ENCODE peak calls at places on chromosomes 11 and 22, in four cellular contexts. G is H9, E is IMR-90, W is neuronal stem cell. O is an unnamed sample.

GRCh38 chr11:62542111-62542745 is 4.4 kb downstream of the AHNAK start:
- DNase-seq in G (no peak), E (peak), W (no peak), O (no peak)

GRCh38 chr11:57116654-57117053 is 65.1 kb upstream of the LRRC55 start:
- DNase-seq in G (peak), E (peak), W (no peak), O (peak)

GRCh38 chr11:111923951-111924350 is 5.2 kb downstream of the C11orf52 start:
- DNase-seq in G (no peak), E (no peak), W (no peak), O (peak)

GRCh38 chr11:80627364-80627763 is 1186.5 kb upstream of the TENM4 start:
- DNase-seq in G (no peak), E (no peak), W (no peak), O (no peak)

GRCh38 chr22:45852826-45853225 is 124.1 kb downstream of the WNT7B start:
- DNase-seq in G (no peak), E (no peak), W (no peak), O (no peak)

GRCh38 chr11:22785251-22785650 is 44.4 kb downstream of the SVIP start:
- DNase-seq in G (no peak), E (peak), W (no peak), O (no peak)

GRCh38 chr22:40178417-40179409 is 988 bp downstream of the TNRC6B start:
- DNase-seq in G (peak), E (peak), W (peak), O (peak)

GRCh38 chr11:3043315-3043871 is 13.8 kb downstream of the CARS1 start:
- DNase-seq in G (no peak), E (no peak), W (no peak), O (no peak)

GRCh38 chr11:128890543-128891409 is at the start of gene KCNJ5:
- DNase-seq in G (peak), E (no peak), W (no peak), O (no peak)

GRCh38 chr22:47629273-47629711 is 866.8 kb downstream of the TBC1D22A start:
- DNase-seq in G (no peak), E (no peak), W (no peak), O (no peak)

GRCh38 chr11:47905358-47906059 is 57.4 kb upstream of the NUP160 start:
- DNase-seq in G (no peak), E (peak), W (no peak), O (peak)

GRCh38 chr22:50064453-50064852 is 6.4 kb upstream of the TTLL8 start:
- DNase-seq in G (no peak), E (no peak), W (no peak), O (no peak)

GRCh38 chr11:10021563-10021962 is 272.5 kb downstream of the SBF2 start:
- DNase-seq in G (no peak), E (no peak), W (no peak), O (no peak)

GRCh38 chr11:58485961-58486360 is 21.9 kb downstream of the OR5B21 start:
- DNase-seq in G (no peak), E (no peak), W (no peak), O (peak)

GRCh38 chr22:41367680-41368542 is 13.8 kb upstream of the TEF start:
- DNase-seq in G (peak), E (peak), W (no peak), O (peak)

GRCh38 chr11:20156876-20157613 is 3.2 kb downstream of the DBX1 start:
- DNase-seq in G (no peak), E (no peak), W (peak), O (no peak)

GRCh38 chr11:110337570-110338193 is 41.3 kb upstream of the RDX start:
- DNase-seq in G (peak), E (peak), W (no peak), O (peak)

GRCh38 chr11:83410605-83411565 is 124.7 kb upstream of the CCDC90B start:
- DNase-seq in G (no peak), E (no peak), W (no peak), O (no peak)

GRCh38 chr11:14380125-14380936 is 21.3 kb upstream of the RRAS2 start:
- DNase-seq in G (no peak), E (no peak), W (no peak), O (no peak)

GRCh38 chr11:124108158-124108557 is 7.1 kb upstream of the VWA5A start:
- DNase-seq in G (peak), E (peak), W (no peak), O (peak)

GRCh38 chr22:42801537-42802165 is 55.4 kb downstream of the ARFGAP3 start:
- DNase-seq in G (peak), E (no peak), W (no peak), O (no peak)

GRCh38 chr11:35662061-35662648 is 420 bp upstream of the TRIM44 start:
- DNase-seq in G (no peak), E (no peak), W (no peak), O (no peak)

GRCh38 chr22:36734171-36735058 is 30.9 kb upstream of the CACNG2 start:
- DNase-seq in G (peak), E (peak), W (no peak), O (no peak)

GRCh38 chr11:110907629-110908028 is 195.4 kb upstream of the ARHGAP20 start:
- DNase-seq in G (no peak), E (peak), W (no peak), O (no peak)

GRCh38 chr11:3120071-3120792 is 44.9 kb downstream of the OSBPL5 start:
- DNase-seq in G (no peak), E (no peak), W (no peak), O (no peak)

GRCh38 chr11:23948831-23949230 is 548.0 kb upstream of the LUZP2 start:
- DNase-seq in G (no peak), E (peak), W (no peak), O (no peak)

GRCh38 chr11:61883327-61883726 is 8.0 kb downstream of the FADS3 start:
- DNase-seq in G (no peak), E (no peak), W (no peak), O (no peak)

GRCh38 chr11:63641727-63642126 is 27.5 kb upstream of the PLAAT3 start:
- DNase-seq in G (no peak), E (peak), W (no peak), O (no peak)

GRCh38 chr11:119362741-119363080 is 16.2 kb upstream of the MFRP start:
- DNase-seq in G (no peak), E (no peak), W (no peak), O (no peak)

GRCh38 chr22:32206774-32207758 is 2.2 kb upstream of the RFPL2 start:
- DNase-seq in G (peak), E (no peak), W (no peak), O (peak)

GRCh38 chr11:11895672-11896071 is 53.9 kb downstream of the USP47 start:
- DNase-seq in G (no peak), E (peak), W (no peak), O (no peak)

GRCh38 chr11:3644817-3645235 is at the start of gene ART1:
- DNase-seq in G (no peak), E (no peak), W (no peak), O (no peak)

DNA sequence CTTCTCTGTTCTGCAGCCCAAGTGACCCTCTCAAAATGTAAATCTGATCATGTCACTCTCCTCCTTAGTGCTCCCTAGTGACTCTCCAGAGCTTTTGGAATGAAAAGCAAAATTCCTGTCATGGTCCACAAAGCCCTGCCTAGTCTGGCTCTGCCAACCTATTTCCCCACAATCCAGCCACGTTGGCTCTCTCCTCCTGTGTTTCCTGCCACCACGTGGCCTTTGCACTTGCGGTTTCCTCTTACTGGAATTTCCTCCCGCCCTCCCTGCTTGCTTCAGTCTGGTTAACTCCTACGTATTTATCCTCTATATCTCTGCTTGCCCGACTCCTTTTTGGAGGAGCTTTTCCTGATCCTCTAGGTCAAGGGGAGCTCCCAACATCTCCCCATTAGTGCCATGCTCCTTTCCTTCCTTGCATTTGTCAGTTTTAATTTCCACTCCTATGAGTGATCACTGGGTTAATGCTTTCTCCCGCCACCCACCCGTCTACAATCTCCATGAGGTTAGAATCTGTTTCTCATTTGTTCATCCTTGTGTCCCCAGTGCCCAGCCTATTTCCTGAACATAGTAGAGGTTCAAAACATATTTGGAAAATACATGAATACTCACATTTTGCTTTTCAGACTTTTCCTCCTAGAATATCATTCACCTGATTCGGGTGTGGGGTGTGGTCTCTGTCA is 11.5 kb downstream of the NNMT start:
- DNase-seq in G (no peak), E (peak), W (no peak), O (no peak)
- H3K18ac ChIP-seq in G (no peak), E (peak), W (no peak), O (no peak)

GRCh38 chr11:831951-832528 is 712 bp upstream of the CD151 start:
- DNase-seq in G (no peak), E (no peak), W (no peak), O (no peak)
- H2AFZ ChIP-seq in G (no peak), E (peak), W (peak), O (peak)

GRCh38 chr11:7573193-7573557 is 59.4 kb downstream of the PPFIBP2 start:
- DNase-seq in G (no peak), E (peak), W (no peak), O (peak)
- H3K18ac ChIP-seq in G (no peak), E (peak), W (no peak), O (no peak)

DNA sequence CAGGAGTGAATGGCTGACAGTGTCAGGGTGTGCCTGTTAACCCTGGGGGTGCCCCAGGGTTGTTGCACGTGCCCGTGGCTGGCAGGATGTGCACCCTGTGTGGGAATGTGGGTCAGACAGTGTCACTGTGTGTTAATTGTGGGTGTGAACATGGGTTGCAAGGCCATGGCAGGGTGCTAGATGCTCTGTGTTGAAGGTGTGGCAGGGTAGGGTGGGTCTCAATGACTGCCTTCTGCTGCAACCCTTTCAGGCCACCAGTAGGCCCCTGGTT is 8.3 kb downstream of the RIN1 start:
- DNase-seq in G (no peak), E (no peak), W (no peak), O (no peak)
- H2AFZ ChIP-seq in G (no peak), E (peak), W (peak), O (no peak)

GRCh38 chr11:69941546-69942332 is 122.5 kb upstream of the FGF3 start:
- DNase-seq in G (no peak), E (no peak), W (no peak), O (no peak)
- H3K18ac ChIP-seq in G (no peak), E (no peak), W (no peak), O (no peak)

GRCh38 chr11:95715777-95716241 is 73.8 kb downstream of the FAM76B start:
- DNase-seq in G (no peak), E (no peak), W (no peak), O (no peak)
- H2AFZ ChIP-seq in G (no peak), E (no peak), W (peak), O (no peak)

GRCh38 chr11:95499516-95500135 is 268.6 kb upstream of the SESN3 start:
- DNase-seq in G (no peak), E (peak), W (no peak), O (no peak)

GRCh38 chr11:95501761-95502266 is 270.8 kb upstream of the SESN3 start:
- DNase-seq in G (no peak), E (no peak), W (no peak), O (no peak)

GRCh38 chr11:95500466-95500865 is 269.5 kb upstream of the SESN3 start:
- DNase-seq in G (no peak), E (no peak), W (no peak), O (no peak)

GRCh38 chr11:95495722-95496121 is 264.7 kb upstream of the SESN3 start:
- DNase-seq in G (no peak), E (no peak), W (no peak), O (no peak)

GRCh38 chr11:95498731-95499396 is 267.9 kb upstream of the SESN3 start:
- DNase-seq in G (peak), E (no peak), W (peak), O (peak)
- H3K18ac ChIP-seq in G (no peak), E (no peak), W (no peak), O (no peak)

GRCh38 chr11:126113012-126113411 is 50.3 kb upstream of the CDON start:
- DNase-seq in G (no peak), E (no peak), W (no peak), O (no peak)
- H2AFZ ChIP-seq in G (no peak), E (no peak), W (no peak), O (no peak)

DNA sequence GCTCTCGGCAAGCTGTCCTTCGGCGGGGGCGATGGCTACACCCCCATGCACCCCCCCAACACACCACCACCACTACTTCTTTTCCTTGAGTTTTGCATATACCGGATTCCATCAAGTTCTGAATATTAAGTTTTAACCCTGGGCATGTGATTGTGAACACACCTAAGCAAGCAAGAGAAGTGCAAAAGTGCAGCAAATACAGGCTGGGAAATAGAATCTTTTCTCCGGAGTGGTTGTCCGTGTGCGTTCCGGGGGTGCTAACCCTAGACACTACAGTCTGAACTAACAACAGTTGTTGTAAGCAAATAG is 568 bp downstream of the PRSS23 start:
- DNase-seq in G (no peak), E (no peak), W (no peak), O (no peak)
- H3K18ac ChIP-seq in G (no peak), E (peak), W (peak), O (peak)